ENCODE peak calls at places on chromosomes 12 and 14, in five cellular contexts. Z is body of pancreas, Y is right lobe of liver, J is gastrocnemius medialis, N is aorta. H is an unnamed sample. For H3K4me1, the result is how much of the 10 kb centered on the place peaks cover.

GRCh38 chr14:99543369-99543768 is 60.6 kb downstream of the CCDC85C start:
- DNase-seq in N (no peak), J (no peak), Z (no peak), Y (no peak), H (no peak)

GRCh38 chr12:19421503-19422282 is 17.6 kb upstream of the AEBP2 start:
- DNase-seq in Y (peak), N (no peak), Z (no peak), J (no peak), H (no peak)

GRCh38 chr12:99879439-99879838 is 105.3 kb downstream of the ANKS1B start:
- DNase-seq in N (no peak), J (no peak), Y (no peak), Z (no peak), H (no peak)

GRCh38 chr12:121799842-121800693 is 3.7 kb upstream of the SETD1B start:
- DNase-seq in Z (peak), N (peak), Y (peak), J (peak), H (peak)

GRCh38 chr14:93120522-93120921 is 4.8 kb upstream of the ITPK1 start:
- DNase-seq in N (no peak), Z (no peak), Y (no peak), J (no peak), H (no peak)

GRCh38 chr12:120252071-120252906 is 13.2 kb downstream of the PXN start:
- DNase-seq in Z (no peak), Y (no peak), N (no peak), J (no peak), H (no peak)

GRCh38 chr12:67239061-67239460 is 30.1 kb upstream of the CAND1 start:
- DNase-seq in N (no peak), Y (no peak), Z (no peak), J (no peak), H (no peak)

GRCh38 chr12:132077322-132078100 is 66.6 kb downstream of the DDX51 start:
- DNase-seq in Z (no peak), J (no peak), Y (no peak), N (no peak), H (no peak)

GRCh38 chr14:35403397-35404245 is 928 bp downstream of the NFKBIA start:
- DNase-seq in J (peak), Z (peak), Y (peak), N (peak), H (peak)

GRCh38 chr12:58787021-58787760 is 133.1 kb downstream of the LRIG3 start:
- DNase-seq in N (no peak), J (no peak), Y (no peak), Z (no peak), H (no peak)

GRCh38 chr12:6215932-6216494 is 15.8 kb downstream of the CD9 start:
- DNase-seq in Z (peak), J (peak), N (peak), Y (no peak), H (peak)

GRCh38 chr12:124506145-124506831 is 61.1 kb downstream of the NCOR2 start:
- DNase-seq in N (peak), Y (peak), J (peak), Z (peak), H (peak)

GRCh38 chr14:100906420-100906819 is 2.9 kb upstream of the RTL1 start:
- DNase-seq in Y (no peak), J (no peak), Z (peak), N (no peak), H (no peak)

GRCh38 chr12:53696285-53696654 is 20.4 kb upstream of the ATP5MC2 start:
- DNase-seq in J (peak), Z (peak), Y (no peak), N (no peak), H (peak)

GRCh38 chr14:75143761-75144527 is 17.1 kb upstream of the NEK9 start:
- DNase-seq in N (no peak), Y (no peak), J (no peak), Z (no peak), H (no peak)

GRCh38 chr12:129119537-129119936 is 266.3 kb downstream of the GLT1D1 start:
- DNase-seq in N (no peak), J (no peak), Y (no peak), Z (no peak), H (no peak)

GRCh38 chr12:29220632-29221336 is 71.7 kb downstream of the FAR2 start:
- DNase-seq in Z (no peak), Y (no peak), N (no peak), J (no peak), H (no peak)

GRCh38 chr14:30972882-30973582 is 52.4 kb upstream of the AP4S1 start:
- DNase-seq in Y (no peak), Z (no peak), N (no peak), J (no peak), H (no peak)

GRCh38 chr14:75459099-75459741 is 31.4 kb downstream of the JDP2 start:
- DNase-seq in Y (peak), J (peak), Z (peak), N (no peak), H (no peak)

GRCh38 chr12:92821142-92821541 is 108.0 kb downstream of the EEA1 start:
- DNase-seq in Y (no peak), Z (no peak), J (no peak), N (no peak), H (no peak)

DNA sequence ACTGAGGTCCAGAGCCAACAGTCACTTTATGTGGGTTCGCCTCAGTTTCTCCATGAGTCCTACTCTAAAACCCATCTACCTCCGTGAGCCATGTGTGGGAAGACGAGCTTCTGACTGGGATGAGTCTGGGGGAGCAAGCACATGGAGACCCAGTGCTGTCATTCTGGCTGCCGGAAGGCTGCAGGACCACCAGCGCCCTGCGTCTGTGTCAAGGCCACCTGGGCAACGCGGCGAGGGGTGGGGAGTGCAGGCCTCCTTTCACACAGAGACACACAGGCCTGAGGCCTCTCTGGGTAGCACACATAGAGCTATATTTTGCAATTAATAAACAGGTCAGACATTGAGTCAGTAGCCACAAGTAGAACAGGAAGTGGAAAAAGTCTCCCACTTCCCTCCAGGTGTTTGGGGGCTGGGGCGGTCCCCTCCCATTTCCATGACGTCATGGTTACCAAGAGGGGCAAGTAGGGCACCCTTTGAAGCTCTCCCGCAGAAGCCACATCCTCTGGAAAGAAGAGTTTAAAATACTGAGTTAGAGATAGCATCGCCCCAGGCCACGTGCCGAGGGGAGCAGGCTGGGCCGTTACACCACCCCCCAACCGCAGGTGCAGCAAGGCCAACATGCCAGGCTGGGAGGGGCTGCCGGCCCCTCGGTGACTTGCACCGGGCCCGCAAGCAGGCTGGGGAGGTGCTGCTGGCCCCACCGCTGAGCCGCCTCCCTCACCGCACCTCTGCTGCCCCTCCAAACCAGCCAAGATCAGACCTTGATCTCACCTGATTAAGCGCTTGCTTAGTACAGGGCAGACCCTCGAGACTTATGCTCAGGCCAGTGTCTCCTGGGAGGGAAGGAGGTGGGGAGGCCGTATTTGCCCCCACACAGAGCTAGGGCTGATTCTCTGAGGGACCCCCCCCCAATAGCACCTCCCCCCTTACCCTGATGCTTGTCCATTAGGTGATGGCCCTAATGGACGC is 32.7 kb downstream of the DAD1 start:
- DNase-seq in Z (peak), J (peak), Y (peak), N (peak), H (no peak)
- H3K4me3 ChIP-seq in Z (no peak), J (no peak), Y (no peak), N (no peak), H (peak)

GRCh38 chr14:89619616-89620273 is 202.7 kb upstream of the FOXN3 start:
- DNase-seq in J (no peak), Y (no peak), N (no peak), Z (no peak), H (no peak)

GRCh38 chr14:89617471-89618291 is 200.6 kb upstream of the FOXN3 start:
- DNase-seq in N (no peak), Z (peak), J (peak), Y (no peak), H (no peak)

GRCh38 chr14:89617142-89617460 is 200.1 kb upstream of the FOXN3 start:
- DNase-seq in J (no peak), N (no peak), Z (no peak), Y (no peak), H (no peak)

GRCh38 chr14:89618821-89619551 is 202.0 kb upstream of the FOXN3 start:
- DNase-seq in J (peak), N (peak), Y (peak), Z (peak), H (peak)

DNA sequence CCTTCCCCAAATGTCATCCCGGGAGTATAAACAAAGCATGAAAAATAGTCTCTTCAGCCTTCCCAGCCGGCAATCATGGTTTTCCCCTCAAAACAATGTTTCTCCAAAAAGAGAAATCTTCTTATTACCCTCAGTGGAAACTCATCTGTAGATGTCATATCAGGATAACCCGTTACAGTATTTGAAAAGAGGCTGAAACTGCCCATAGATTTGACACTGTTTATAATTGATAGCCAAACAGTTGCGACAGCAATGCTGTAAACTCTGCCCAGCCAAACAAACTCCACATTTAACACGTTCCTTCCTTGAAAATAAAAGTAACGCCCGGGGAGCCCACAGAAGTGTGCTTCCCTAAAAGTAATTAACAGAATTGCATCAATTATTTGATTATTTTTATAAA is 201.3 kb upstream of the FOXN3 start:
- DNase-seq in Y (no peak), Z (no peak), J (no peak), N (no peak), H (no peak)
- H3K4me1 ChIP-seq in Y (under half), Z (under half), J (under half), N (under half), H (under half)

GRCh38 chr12:109157986-109158385 is 41.6 kb downstream of the ACACB start:
- DNase-seq in Z (no peak), N (no peak), J (no peak), Y (no peak), H (no peak)
- H3K27ac ChIP-seq in Z (peak), N (no peak), J (peak), Y (no peak), H (peak)

GRCh38 chr12:76065917-76066316 is 18.6 kb downstream of the NAP1L1 start:
- DNase-seq in N (no peak), Z (no peak), Y (no peak), J (no peak), H (no peak)
- H3K4me3 ChIP-seq in N (no peak), Z (no peak), Y (no peak), J (no peak), H (no peak)

DNA sequence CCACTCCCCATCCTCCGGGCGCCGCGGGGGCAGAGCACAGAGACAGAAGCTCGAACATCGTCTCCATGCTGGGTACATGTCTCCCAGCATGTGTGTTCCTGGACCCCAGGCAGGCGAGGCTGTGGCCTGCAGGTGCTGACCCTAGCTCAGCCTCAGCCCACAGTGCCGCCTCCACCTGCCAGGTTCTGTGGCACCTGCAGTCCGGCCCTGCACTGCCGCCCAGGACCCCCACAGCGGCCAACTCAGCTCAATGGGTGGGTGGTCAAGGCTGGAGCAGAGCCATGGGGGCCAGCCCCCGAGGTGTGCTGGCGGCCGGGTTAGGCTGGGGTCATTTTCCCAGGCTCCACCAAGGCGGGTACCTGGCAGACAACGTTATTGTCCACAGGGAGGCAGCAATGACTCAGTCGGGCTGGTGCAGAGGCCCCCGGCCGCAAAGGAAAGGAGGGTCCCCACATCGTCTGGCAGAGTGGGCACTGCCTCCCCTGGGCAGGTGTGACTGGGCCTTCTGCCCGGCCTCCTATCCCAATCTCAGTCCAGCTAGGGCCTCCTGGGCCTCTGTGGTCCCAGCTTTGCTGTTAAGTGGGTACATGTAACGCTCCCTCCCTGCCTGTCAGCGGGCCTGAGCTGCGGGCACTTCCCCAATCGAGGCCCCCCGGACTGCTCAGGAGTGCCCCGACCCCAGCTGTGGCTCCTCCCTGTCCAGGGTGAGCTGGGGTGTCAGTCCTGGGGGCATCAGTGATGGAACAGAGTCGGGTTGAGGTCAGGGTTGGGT is 20.2 kb upstream of the NUDT14 start:
- DNase-seq in Y (no peak), N (no peak), J (no peak), Z (no peak), H (no peak)
- H3K4me1 ChIP-seq in Y (under half), N (under half), J (under half), Z (half or more), H (under half)

GRCh38 chr12:111788178-111788654 is 21.5 kb downstream of the ALDH2 start:
- DNase-seq in Z (peak), Y (peak), N (peak), J (peak), H (no peak)

GRCh38 chr12:111783046-111783445 is 16.3 kb downstream of the ALDH2 start:
- DNase-seq in Z (no peak), J (no peak), N (no peak), Y (peak), H (no peak)

GRCh38 chr12:111785651-111786050 is 18.9 kb downstream of the ALDH2 start:
- DNase-seq in Y (no peak), J (no peak), N (no peak), Z (no peak), H (no peak)

GRCh38 chr12:111781085-111781658 is 14.4 kb downstream of the ALDH2 start:
- DNase-seq in N (no peak), J (no peak), Z (no peak), Y (no peak), H (no peak)

GRCh38 chr12:111784953-111785352 is 18.2 kb downstream of the ALDH2 start:
- DNase-seq in N (no peak), J (no peak), Y (peak), Z (no peak), H (no peak)
- H3K27ac ChIP-seq in N (no peak), J (no peak), Y (peak), Z (peak), H (no peak)

DNA sequence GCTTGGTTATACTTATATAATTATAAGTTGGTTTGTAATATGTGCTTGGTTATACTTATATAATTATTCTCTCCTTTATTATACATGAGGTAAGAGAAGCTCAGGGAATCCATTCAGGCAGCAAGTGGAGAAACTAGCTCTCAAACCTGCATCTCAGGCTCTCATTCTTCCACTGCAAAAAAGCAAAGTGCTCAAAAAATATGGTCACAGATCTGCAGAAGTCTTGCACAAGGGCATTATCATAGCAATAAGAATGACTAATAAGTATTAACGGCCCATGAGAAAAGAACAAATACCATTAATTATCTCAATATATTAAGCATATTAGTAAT is 476 bp upstream of the TRAFD1 start:
- DNase-seq in Y (no peak), J (no peak), N (no peak), Z (no peak), H (no peak)
- H3K4me3 ChIP-seq in Y (peak), J (no peak), N (no peak), Z (no peak), H (peak)

GRCh38 chr14:103530390-103530789 is 1.4 kb downstream of the TRMT61A start:
- DNase-seq in J (no peak), Y (no peak), N (peak), Z (no peak), H (no peak)

GRCh38 chr14:103528158-103528511 is 861 bp upstream of the TRMT61A start:
- DNase-seq in J (no peak), Y (no peak), Z (no peak), N (no peak), H (peak)

GRCh38 chr14:103529383-103530365 is 678 bp downstream of the TRMT61A start:
- DNase-seq in Y (no peak), Z (no peak), N (peak), J (no peak), H (peak)

GRCh38 chr14:103527408-103528157 is 1.4 kb upstream of the TRMT61A start:
- DNase-seq in N (no peak), Z (no peak), J (no peak), Y (no peak), H (no peak)

DNA sequence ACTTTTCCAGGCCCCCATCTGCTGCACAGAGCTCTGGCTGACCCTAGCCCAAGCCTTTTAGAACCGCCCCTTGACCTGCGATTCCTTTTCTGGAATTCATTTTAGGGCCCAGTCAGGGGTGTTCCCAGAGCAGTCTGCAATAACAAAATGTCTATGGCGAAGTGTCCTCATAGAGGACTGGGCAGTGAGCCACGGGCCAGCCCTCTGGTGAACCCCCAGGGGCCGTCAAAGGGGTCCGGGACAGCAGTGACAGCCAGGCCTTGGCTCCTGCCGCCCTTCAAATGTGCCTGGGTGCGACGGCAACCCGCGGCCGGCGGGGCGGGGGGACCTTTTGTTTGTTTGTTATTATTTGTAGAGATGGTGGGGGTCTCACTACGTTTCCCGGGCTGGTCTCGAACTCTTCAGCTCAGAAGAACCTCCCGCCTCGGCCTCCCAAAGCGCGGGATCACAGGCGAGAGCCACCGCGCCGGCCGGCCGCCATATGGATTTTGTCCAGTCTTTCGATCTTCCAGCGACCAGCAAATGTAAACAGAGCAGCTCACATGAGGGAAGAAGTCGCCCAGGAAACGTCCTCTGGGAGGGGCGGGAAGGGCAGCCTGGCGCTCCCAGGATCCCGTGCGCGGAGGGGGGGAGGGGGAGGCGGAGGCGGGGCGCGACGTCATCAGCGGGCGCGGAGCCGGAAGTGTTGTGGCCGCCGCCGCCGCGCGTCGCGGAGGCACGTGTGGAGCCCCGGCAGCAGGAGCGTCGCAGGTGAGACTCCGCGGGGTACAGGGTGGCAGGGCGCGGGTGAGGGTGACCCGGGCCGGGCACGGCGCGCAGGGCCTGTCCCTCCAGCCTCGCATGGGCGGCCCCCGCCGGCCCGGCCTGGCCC is at the start of gene TRMT61A:
- DNase-seq in J (peak), Z (peak), Y (peak), N (peak), H (peak)
- H3K4me1 ChIP-seq in J (under half), Z (half or more), Y (under half), N (under half), H (half or more)

H was measured in tibial artery.